ENCODE peak calls at places on chromosomes 4 and X, in five cellular contexts. B is A549, K is GM20000, J is heart left ventricle, Z is AG04449. R is an unnamed sample.

GRCh38 chr4:169121920-169122319 is 111.9 kb upstream of the CBR4 start:
- DNase-seq in B (no peak), K (no peak), J (no peak), Z (no peak), R (no peak)

GRCh38 chr4:166282081-166282770 is 409.2 kb downstream of the TLL1 start:
- DNase-seq in B (no peak), K (no peak), J (no peak), Z (no peak), R (no peak)

GRCh38 chr4:4260185-4260751 is 12.2 kb upstream of the TMEM128 start:
- DNase-seq in B (peak; percentile 74), K (peak; percentile 36), J (no peak), Z (peak; percentile 24), R (peak; percentile 23)

GRCh38 chr4:62640296-62640695 is 1440.2 kb downstream of the ADGRL3 start:
- DNase-seq in B (no peak), K (no peak), J (no peak), Z (no peak), R (no peak)

GRCh38 chr4:2103843-2104547 is 44.9 kb downstream of the NAT8L start:
- DNase-seq in B (no peak), K (no peak), J (no peak), Z (no peak), R (no peak)

GRCh38 chr4:78057135-78057599 is at the start of gene FRAS1:
- DNase-seq in B (peak; percentile 17), K (peak; percentile 27), J (peak; percentile 43), Z (no peak), R (no peak)

GRCh38 chrX:153438522-153438921 is 7.3 kb downstream of the TREX2 start:
- DNase-seq in B (no peak), K (no peak), J (no peak), Z (no peak), R (no peak)

GRCh38 chr4:159219862-159220261 is 117.0 kb downstream of the RAPGEF2 start:
- DNase-seq in B (no peak), K (no peak), J (no peak), Z (no peak), R (no peak)

GRCh38 chr4:86302242-86302641 is 57.6 kb downstream of the MAPK10 start:
- DNase-seq in B (no peak), K (no peak), J (peak; percentile 14), Z (no peak), R (no peak)

GRCh38 chr4:153530996-153531375 is 64.8 kb downstream of the TMEM131L start:
- DNase-seq in B (no peak), K (no peak), J (no peak), Z (no peak), R (no peak)

GRCh38 chr4:114654607-114655006 is 56.0 kb downstream of the UGT8 start:
- DNase-seq in B (no peak), K (no peak), J (no peak), Z (no peak), R (no peak)

GRCh38 chrX:45788941-45789348 is 588.3 kb upstream of the DIPK2B start:
- DNase-seq in B (no peak), K (no peak), J (peak; percentile 62), Z (no peak), R (no peak)

GRCh38 chr4:72094054-72094780 is 62.4 kb downstream of the NPFFR2 start:
- DNase-seq in B (no peak), K (no peak), J (no peak), Z (no peak), R (no peak)

GRCh38 chrX:68685722-68686683 is 38.5 kb downstream of the STARD8 start:
- DNase-seq in B (peak; percentile 31), K (peak; percentile 25), J (peak; percentile 55), Z (no peak), R (no peak)

GRCh38 chrX:149131780-149132179 is 373.3 kb downstream of the IDS start:
- DNase-seq in B (no peak), K (no peak), J (no peak), Z (no peak), R (no peak)

GRCh38 chrX:1466232-1466661 is 13.5 kb upstream of the ASMTL start:
- DNase-seq in B (no peak), K (no peak), J (peak; percentile 7), Z (no peak), R (no peak)

GRCh38 chr4:98261291-98262271 is at the start of gene RAP1GDS1:
- DNase-seq in B (peak; percentile 18), K (peak; percentile 23), J (peak; percentile 41), Z (no peak), R (peak; percentile 20)

GRCh38 chrX:119622356-119623232 is 16.4 kb upstream of the NKRF start:
- DNase-seq in B (no peak), K (no peak), J (peak; percentile 59), Z (no peak), R (no peak)

GRCh38 chrX:151098996-151099395 is 77.4 kb upstream of the GPR50 start:
- DNase-seq in B (no peak), K (no peak), J (no peak), Z (no peak), R (no peak)

GRCh38 chr4:160319221-160319867 is 1216.5 kb downstream of the RAPGEF2 start:
- DNase-seq in B (peak; percentile 73), K (no peak), J (no peak), Z (no peak), R (no peak)

GRCh38 chrX:124035657-124036056 is 74.2 kb downstream of the STAG2 start:
- DNase-seq in B (no peak), K (no peak), J (no peak), Z (no peak), R (no peak)

GRCh38 chr4:104344342-104344980 is 150.2 kb downstream of the CXXC4 start:
- DNase-seq in B (no peak), K (no peak), J (no peak), Z (no peak), R (no peak)

GRCh38 chr4:107258359-107258758 is 222.2 kb upstream of the DKK2 start:
- DNase-seq in B (no peak), K (no peak), J (no peak), Z (no peak), R (no peak)

GRCh38 chrX:153763298-153763932 is 634 bp upstream of the PLXNB3 start:
- DNase-seq in B (no peak), K (no peak), J (no peak), Z (no peak), R (no peak)

GRCh38 chr4:30718021-30718888 is 1.9 kb upstream of the PCDH7 start:
- DNase-seq in B (peak; percentile 2), K (peak; percentile 22), J (peak; percentile 39), Z (no peak), R (no peak)

GRCh38 chrX:71941145-71941544 is 30.5 kb downstream of the NHSL2 start:
- DNase-seq in B (no peak), K (no peak), J (no peak), Z (no peak), R (no peak)

GRCh38 chrX:13742397-13743176 is 8.0 kb downstream of the OFD1 start:
- DNase-seq in B (no peak), K (peak; percentile 42), J (no peak), Z (no peak), R (no peak)

GRCh38 chr4:18234108-18234507 is 212.6 kb upstream of the LCORL start:
- DNase-seq in B (no peak), K (no peak), J (no peak), Z (no peak), R (no peak)

GRCh38 chr4:25457053-25457715 is 80.1 kb downstream of the ANAPC4 start:
- DNase-seq in B (no peak), K (no peak), J (no peak), Z (no peak), R (peak; percentile 10)

GRCh38 chrX:20362268-20363002 is 95.7 kb upstream of the RPS6KA3 start:
- DNase-seq in B (peak; percentile 60), K (no peak), J (no peak), Z (no peak), R (no peak)

GRCh38 chr4:54197926-54198325 is 31.2 kb upstream of the PDGFRA start:
- DNase-seq in B (no peak), K (no peak), J (no peak), Z (no peak), R (no peak)

GRCh38 chr4:113618205-113618604 is 143.3 kb downstream of the CAMK2D start:
- DNase-seq in B (no peak), K (no peak), J (no peak), Z (no peak), R (no peak)

GRCh38 chr4:108900018-108900417 is 137.2 kb upstream of the ETNPPL start:
- DNase-seq in B (no peak), K (no peak), J (no peak), Z (no peak), R (no peak)

GRCh38 chr4:169268951-169269781 is 1.6 kb downstream of the SH3RF1 start:
- DNase-seq in B (no peak), K (no peak), J (no peak), Z (peak; percentile 76), R (no peak)

GRCh38 chrX:111608724-111609123 is 72.2 kb upstream of the ALG13 start:
- DNase-seq in B (no peak), K (no peak), J (no peak), Z (no peak), R (no peak)

GRCh38 chrX:108001218-108001814 is 19.1 kb upstream of the TEX13B start:
- DNase-seq in B (peak; percentile 28), K (peak; percentile 15), J (no peak), Z (no peak), R (no peak)
- TF ChIP-seq CTCF in B (peak; percentile 46), K (peak; percentile 35), J (peak; percentile 14), Z (peak; percentile 25), R (peak; percentile 58)

GRCh38 chrX:8749697-8750096 is 17.8 kb upstream of the ANOS1 start:
- DNase-seq in B (no peak), K (no peak), J (no peak), Z (no peak), R (no peak)

GRCh38 chrX:8743126-8743732 is 11.3 kb upstream of the ANOS1 start:
- DNase-seq in B (no peak), K (peak; percentile 22), J (no peak), Z (no peak), R (no peak)

GRCh38 chrX:8748855-8749254 is 16.9 kb upstream of the ANOS1 start:
- DNase-seq in B (peak; percentile 43), K (peak; percentile 24), J (no peak), Z (no peak), R (no peak)
- TF ChIP-seq CTCF in B (peak; percentile 50), K (no peak), J (no peak), Z (peak; percentile 38), R (peak; percentile 63)

DNA sequence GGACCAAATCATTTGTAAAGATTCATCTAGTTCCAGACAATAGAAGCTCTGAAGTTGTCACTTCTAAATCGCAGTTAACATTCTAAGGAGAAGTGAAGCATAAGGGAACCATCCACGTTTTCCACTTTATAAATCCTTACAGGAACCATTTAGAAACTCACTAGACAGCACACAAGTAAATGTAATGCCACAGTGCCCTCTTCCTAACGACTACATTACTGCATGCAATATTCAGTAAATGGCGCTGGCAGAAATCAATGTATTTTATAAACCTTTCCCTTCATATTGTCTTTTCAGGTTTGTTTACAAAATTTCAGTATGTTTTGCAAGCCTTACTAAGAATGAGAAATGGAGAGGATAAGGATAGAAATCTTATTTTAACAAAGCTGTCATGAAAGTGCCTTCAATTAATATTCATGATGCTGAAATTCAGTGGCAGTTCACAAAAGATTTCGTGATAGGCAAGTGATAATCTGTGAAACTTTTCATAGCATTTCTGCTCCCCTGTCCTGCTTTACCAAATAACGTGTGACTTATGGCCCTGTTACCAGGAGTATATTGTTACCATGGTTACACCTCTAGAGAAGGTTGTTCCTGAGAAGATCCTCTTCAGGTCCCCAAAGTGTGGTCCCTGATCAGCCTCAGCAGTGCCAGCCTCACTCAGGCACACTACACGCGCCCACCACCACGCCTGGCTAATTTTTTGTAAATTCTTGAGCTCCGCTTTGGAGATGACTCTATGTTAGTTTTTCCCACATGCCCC is 54.2 kb downstream of the TMA16 start:
- DNase-seq in B (peak; percentile 32), K (no peak), J (no peak), Z (no peak), R (peak; percentile 29)
- TF ChIP-seq CTCF in B (peak; percentile 66), K (peak; percentile 63), J (peak; percentile 62), Z (peak; percentile 58), R (peak; percentile 66)

GRCh38 chr4:135238940-135239339 is 1037.4 kb upstream of the PABPC4L start:
- DNase-seq in B (no peak), K (no peak), J (no peak), Z (no peak), R (no peak)
- TF ChIP-seq CTCF in B (no peak), K (no peak), J (no peak), Z (no peak), R (no peak)

R was measured in AG09319.